ENCODE peak calls at places on chromosomes 16 and 17, in ten cellular contexts. One of them, this sample, is unnamed.

GRCh38 chr17:21240375-21241055 is 12.7 kb downstream of the NATD1 start:
- DNase-seq in Peyer's patch: no peak
- DNase-seq in AG04450: no peak
- DNase-seq in fibroblast of the aortic adventitia: no peak
- DNase-seq in AG10803: no peak
- DNase-seq in body of pancreas: no peak
- DNase-seq in AG09309: no peak
- DNase-seq in fibroblast of mammary gland: no peak
- DNase-seq in kidney epithelial cell: peak; percentile 21
- DNase-seq in BJ: no peak
- DNase-seq in this sample: no peak

GRCh38 chr17:81342062-81342699 is 47.1 kb upstream of the SLC38A10 start:
- DNase-seq in AG09309: no peak
- DNase-seq in AG04450: no peak
- DNase-seq in AG10803: no peak
- DNase-seq in kidney epithelial cell: no peak
- DNase-seq in Peyer's patch: no peak
- DNase-seq in fibroblast of mammary gland: peak; percentile 39
- DNase-seq in BJ: no peak
- DNase-seq in fibroblast of the aortic adventitia: peak; percentile 34
- DNase-seq in body of pancreas: no peak
- DNase-seq in this sample: peak; percentile 58

GRCh38 chr16:88686439-88687253 is at the start of gene SNAI3:
- DNase-seq in AG04450: no peak
- DNase-seq in fibroblast of the aortic adventitia: no peak
- DNase-seq in body of pancreas: peak; percentile 88
- DNase-seq in AG10803: no peak
- DNase-seq in Peyer's patch: peak; percentile 95
- DNase-seq in AG09309: no peak
- DNase-seq in kidney epithelial cell: no peak
- DNase-seq in fibroblast of mammary gland: peak; percentile 46
- DNase-seq in BJ: no peak
- DNase-seq in this sample: peak; percentile 36

GRCh38 chr16:89605186-89605970 is 8.1 kb upstream of the DPEP1 start:
- DNase-seq in fibroblast of the aortic adventitia: no peak
- DNase-seq in AG04450: no peak
- DNase-seq in fibroblast of mammary gland: no peak
- DNase-seq in AG10803: no peak
- DNase-seq in BJ: no peak
- DNase-seq in kidney epithelial cell: no peak
- DNase-seq in Peyer's patch: no peak
- DNase-seq in AG09309: no peak
- DNase-seq in body of pancreas: no peak
- DNase-seq in this sample: no peak

GRCh38 chr17:40551091-40551873 is 14.0 kb downstream of the CCR7 start:
- DNase-seq in AG09309: peak; percentile 100
- DNase-seq in AG04450: peak; percentile 99
- DNase-seq in kidney epithelial cell: peak; percentile 55
- DNase-seq in body of pancreas: peak; percentile 69
- DNase-seq in BJ: peak; percentile 98
- DNase-seq in AG10803: peak; percentile 100
- DNase-seq in Peyer's patch: peak; percentile 30
- DNase-seq in fibroblast of the aortic adventitia: peak; percentile 100
- DNase-seq in fibroblast of mammary gland: peak; percentile 100
- DNase-seq in this sample: peak; percentile 98

GRCh38 chr17:30599424-30600061 is 122.3 kb downstream of the GOSR1 start:
- DNase-seq in Peyer's patch: peak; percentile 45
- DNase-seq in AG10803: no peak
- DNase-seq in AG09309: no peak
- DNase-seq in body of pancreas: no peak
- DNase-seq in fibroblast of the aortic adventitia: no peak
- DNase-seq in AG04450: no peak
- DNase-seq in fibroblast of mammary gland: no peak
- DNase-seq in BJ: no peak
- DNase-seq in kidney epithelial cell: no peak
- DNase-seq in this sample: no peak

GRCh38 chr17:72416054-72416691 is 295.4 kb downstream of the SOX9 start:
- DNase-seq in AG04450: no peak
- DNase-seq in Peyer's patch: no peak
- DNase-seq in fibroblast of mammary gland: no peak
- DNase-seq in fibroblast of the aortic adventitia: no peak
- DNase-seq in body of pancreas: no peak
- DNase-seq in AG10803: no peak
- DNase-seq in kidney epithelial cell: no peak
- DNase-seq in AG09309: no peak
- DNase-seq in BJ: no peak
- DNase-seq in this sample: no peak

GRCh38 chr16:85651822-85652430 is 36.8 kb downstream of the GINS2 start:
- DNase-seq in fibroblast of mammary gland: no peak
- DNase-seq in fibroblast of the aortic adventitia: peak; percentile 13
- DNase-seq in AG09309: no peak
- DNase-seq in AG10803: peak; percentile 9
- DNase-seq in AG04450: no peak
- DNase-seq in kidney epithelial cell: no peak
- DNase-seq in BJ: no peak
- DNase-seq in Peyer's patch: no peak
- DNase-seq in body of pancreas: no peak
- DNase-seq in this sample: no peak

GRCh38 chr17:80608326-80608725 is 63.7 kb downstream of the RPTOR start:
- DNase-seq in kidney epithelial cell: no peak
- DNase-seq in fibroblast of the aortic adventitia: no peak
- DNase-seq in BJ: no peak
- DNase-seq in AG04450: no peak
- DNase-seq in AG09309: no peak
- DNase-seq in fibroblast of mammary gland: no peak
- DNase-seq in Peyer's patch: no peak
- DNase-seq in AG10803: no peak
- DNase-seq in body of pancreas: no peak
- DNase-seq in this sample: no peak

GRCh38 chr16:5603836-5604235 is 506.2 kb upstream of the EEF2KMT start:
- DNase-seq in AG10803: no peak
- DNase-seq in AG09309: no peak
- DNase-seq in fibroblast of mammary gland: no peak
- DNase-seq in BJ: no peak
- DNase-seq in body of pancreas: no peak
- DNase-seq in Peyer's patch: no peak
- DNase-seq in AG04450: no peak
- DNase-seq in fibroblast of the aortic adventitia: no peak
- DNase-seq in kidney epithelial cell: no peak
- DNase-seq in this sample: no peak

GRCh38 chr17:41785091-41785875 is 1.2 kb downstream of the JUP start:
- DNase-seq in AG04450: no peak
- DNase-seq in fibroblast of the aortic adventitia: no peak
- DNase-seq in body of pancreas: no peak
- DNase-seq in AG10803: no peak
- DNase-seq in BJ: no peak
- DNase-seq in kidney epithelial cell: no peak
- DNase-seq in AG09309: no peak
- DNase-seq in fibroblast of mammary gland: no peak
- DNase-seq in Peyer's patch: peak; percentile 33
- DNase-seq in this sample: no peak

GRCh38 chr17:29048440-29049360 is 5.8 kb downstream of the PIPOX start:
- DNase-seq in AG10803: no peak
- DNase-seq in AG04450: no peak
- DNase-seq in fibroblast of mammary gland: no peak
- DNase-seq in body of pancreas: no peak
- DNase-seq in kidney epithelial cell: no peak
- DNase-seq in fibroblast of the aortic adventitia: no peak
- DNase-seq in BJ: no peak
- DNase-seq in Peyer's patch: no peak
- DNase-seq in AG09309: no peak
- DNase-seq in this sample: peak; percentile 29

GRCh38 chr17:60079401-60079861 is 710 bp upstream of the HEATR6 start:
- DNase-seq in kidney epithelial cell: no peak
- DNase-seq in body of pancreas: no peak
- DNase-seq in fibroblast of mammary gland: peak; percentile 52
- DNase-seq in Peyer's patch: no peak
- DNase-seq in BJ: no peak
- DNase-seq in AG04450: no peak
- DNase-seq in AG09309: no peak
- DNase-seq in fibroblast of the aortic adventitia: peak; percentile 73
- DNase-seq in AG10803: peak; percentile 60
- DNase-seq in this sample: no peak

GRCh38 chr17:48860034-48860433 is 29.2 kb downstream of the CALCOCO2 start:
- DNase-seq in AG09309: no peak
- DNase-seq in AG04450: no peak
- DNase-seq in fibroblast of mammary gland: no peak
- DNase-seq in fibroblast of the aortic adventitia: no peak
- DNase-seq in kidney epithelial cell: no peak
- DNase-seq in Peyer's patch: no peak
- DNase-seq in AG10803: no peak
- DNase-seq in body of pancreas: no peak
- DNase-seq in BJ: no peak
- DNase-seq in this sample: no peak
- TF ChIP-seq CTCF in AG09309: no peak
- TF ChIP-seq CTCF in AG04450: peak; percentile 25
- TF ChIP-seq CTCF in fibroblast of mammary gland: peak; percentile 23
- TF ChIP-seq CTCF in fibroblast of the aortic adventitia: peak; percentile 32
- TF ChIP-seq CTCF in kidney epithelial cell: no peak
- TF ChIP-seq CTCF in Peyer's patch: no peak
- TF ChIP-seq CTCF in AG10803: peak; percentile 24
- TF ChIP-seq CTCF in body of pancreas: no peak
- TF ChIP-seq CTCF in BJ: peak; percentile 20
- TF ChIP-seq CTCF in this sample: peak; percentile 6

GRCh38 chr17:1280652-1281051 is 1.2 kb downstream of the TRARG1 start:
- DNase-seq in AG09309: no peak
- DNase-seq in AG04450: no peak
- DNase-seq in Peyer's patch: no peak
- DNase-seq in body of pancreas: no peak
- DNase-seq in BJ: no peak
- DNase-seq in AG10803: no peak
- DNase-seq in fibroblast of the aortic adventitia: no peak
- DNase-seq in fibroblast of mammary gland: no peak
- DNase-seq in kidney epithelial cell: no peak
- DNase-seq in this sample: no peak
- H3K4me3 ChIP-seq in AG09309: no peak overlapping the region
- H3K4me3 ChIP-seq in AG04450: no peak overlapping the region
- H3K4me3 ChIP-seq in Peyer's patch: no peak overlapping the region
- H3K4me3 ChIP-seq in body of pancreas: no peak overlapping the region
- H3K4me3 ChIP-seq in BJ: no peak overlapping the region
- H3K4me3 ChIP-seq in AG10803: no peak overlapping the region
- H3K4me3 ChIP-seq in fibroblast of the aortic adventitia: no peak overlapping the region
- H3K4me3 ChIP-seq in fibroblast of mammary gland: no peak overlapping the region
- H3K4me3 ChIP-seq in kidney epithelial cell: no peak overlapping the region
- H3K4me3 ChIP-seq in this sample: no peak overlapping the region

DNA sequence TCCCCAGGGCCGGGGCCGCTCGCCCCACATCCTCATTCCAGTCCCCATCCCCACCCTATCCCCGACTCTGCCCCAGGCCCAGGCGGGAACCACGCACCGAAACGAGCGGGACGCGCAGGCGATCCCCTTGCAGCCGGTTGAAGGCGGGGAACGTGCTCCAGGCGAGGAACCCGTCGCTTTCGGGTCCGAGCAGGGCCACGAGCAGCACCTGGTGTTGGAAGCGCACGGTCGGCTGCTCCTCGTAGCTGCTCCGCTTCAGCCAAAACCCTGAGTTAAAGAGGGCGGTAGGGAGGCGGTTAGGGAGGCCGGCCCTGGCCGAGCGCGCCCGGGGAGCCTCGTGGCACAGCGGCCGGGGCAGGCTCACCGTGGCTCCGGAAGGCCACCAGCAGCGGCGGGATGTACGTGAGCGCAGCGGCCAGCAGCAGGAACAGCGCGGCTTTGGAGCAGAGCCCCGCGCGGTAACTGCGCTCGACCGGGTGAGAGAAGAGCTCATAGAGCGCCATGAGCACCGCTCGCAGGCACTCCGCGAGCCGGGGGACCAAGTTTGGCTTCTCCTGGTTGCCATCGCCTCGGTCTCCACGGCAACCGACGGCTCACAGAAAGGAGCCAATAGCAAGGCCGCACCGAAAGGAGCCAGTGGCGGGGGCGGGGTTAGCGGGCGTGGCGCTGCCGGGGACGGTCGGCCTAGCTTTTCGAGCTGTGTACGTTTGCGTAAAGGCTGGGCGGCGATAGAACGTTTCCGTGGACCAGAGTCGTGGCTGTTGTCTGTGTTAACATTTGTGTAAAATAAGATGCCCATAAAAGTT is at the start of gene TMEM231:
- DNase-seq in AG04450: peak; percentile 51
- DNase-seq in Peyer's patch: peak; percentile 97
- DNase-seq in AG10803: peak; percentile 91
- DNase-seq in kidney epithelial cell: peak; percentile 80
- DNase-seq in AG09309: peak; percentile 59
- DNase-seq in fibroblast of the aortic adventitia: peak; percentile 89
- DNase-seq in BJ: peak; percentile 69
- DNase-seq in fibroblast of mammary gland: peak; percentile 91
- DNase-seq in body of pancreas: peak; percentile 98
- DNase-seq in this sample: peak; percentile 94
- TF ChIP-seq CTCF in AG04450: peak; percentile 8
- TF ChIP-seq CTCF in Peyer's patch: no peak
- TF ChIP-seq CTCF in AG10803: no peak
- TF ChIP-seq CTCF in kidney epithelial cell: no peak
- TF ChIP-seq CTCF in AG09309: no peak
- TF ChIP-seq CTCF in fibroblast of the aortic adventitia: no peak
- TF ChIP-seq CTCF in BJ: no peak
- TF ChIP-seq CTCF in fibroblast of mammary gland: no peak
- TF ChIP-seq CTCF in body of pancreas: no peak
- TF ChIP-seq CTCF in this sample: no peak

DNA sequence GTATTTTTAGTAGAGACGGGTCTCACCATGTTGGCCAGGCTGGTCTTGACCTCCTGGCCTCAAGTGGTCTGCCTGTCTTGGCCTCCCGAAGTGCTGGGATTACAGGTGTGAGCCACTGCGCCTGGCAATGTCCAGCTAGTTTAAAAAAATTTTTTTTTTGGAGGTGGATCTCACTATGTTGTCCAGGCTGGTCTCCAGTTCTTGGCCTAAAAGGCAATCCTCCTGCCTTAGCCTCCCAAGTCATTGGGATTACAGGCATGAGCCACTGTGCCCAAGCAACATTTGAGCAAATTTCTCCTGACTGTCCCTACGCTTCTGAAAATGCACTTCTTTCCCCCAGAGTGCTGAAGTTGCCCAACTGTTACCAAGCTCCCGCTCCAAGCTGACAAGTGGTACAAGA is 8.0 kb downstream of the MAP3K14 start:
- DNase-seq in BJ: no peak
- DNase-seq in body of pancreas: no peak
- DNase-seq in AG10803: no peak
- DNase-seq in AG04450: no peak
- DNase-seq in fibroblast of the aortic adventitia: no peak
- DNase-seq in AG09309: no peak
- DNase-seq in kidney epithelial cell: no peak
- DNase-seq in Peyer's patch: no peak
- DNase-seq in fibroblast of mammary gland: no peak
- DNase-seq in this sample: no peak
- H3K4me3 ChIP-seq in BJ: no peak overlapping the region
- H3K4me3 ChIP-seq in body of pancreas: no peak overlapping the region
- H3K4me3 ChIP-seq in AG10803: no peak overlapping the region
- H3K4me3 ChIP-seq in AG04450: no peak overlapping the region
- H3K4me3 ChIP-seq in fibroblast of the aortic adventitia: no peak overlapping the region
- H3K4me3 ChIP-seq in AG09309: no peak overlapping the region
- H3K4me3 ChIP-seq in kidney epithelial cell: no peak overlapping the region
- H3K4me3 ChIP-seq in Peyer's patch: no peak overlapping the region
- H3K4me3 ChIP-seq in fibroblast of mammary gland: no peak overlapping the region
- H3K4me3 ChIP-seq in this sample: no peak overlapping the region